ENCODE peak calls at places on chromosomes 2 and 18, in four cellular contexts. L is SK-N-SH, I is astrocyte, C is GM23338. U is an unnamed sample.
A peak's percentile ranks its signal among the peaks of the same experiment; 100 is the strongest.

GRCh38 chr2:163565192-163565591 is 170.6 kb downstream of the FIGN start:
- DNase-seq in L (no peak), I (no peak), C (no peak), U (no peak)

GRCh38 chr2:75547345-75548035 is 13.2 kb downstream of the EVA1A start:
- DNase-seq in L (no peak), I (peak; percentile 96), C (no peak), U (no peak)

GRCh38 chr2:227188292-227188691 is 23.9 kb downstream of the COL4A3 start:
- DNase-seq in L (no peak), I (peak; percentile 53), C (no peak), U (no peak)

GRCh38 chr2:144198116-144198515 is 321.8 kb downstream of the ZEB2 start:
- DNase-seq in L (no peak), I (peak; percentile 46), C (peak; percentile 24), U (no peak)

GRCh38 chr2:74212702-74213410 is 14.4 kb downstream of the MTHFD2 start:
- DNase-seq in L (no peak), I (no peak), C (no peak), U (no peak)

GRCh38 chr2:217797661-217798069 is 205.1 kb downstream of the TNS1 start:
- DNase-seq in L (peak; percentile 13), I (no peak), C (no peak), U (no peak)

GRCh38 chr18:65567372-65567771 is 183.4 kb upstream of the CDH7 start:
- DNase-seq in L (peak; percentile 11), I (no peak), C (peak; percentile 46), U (no peak)

GRCh38 chr18:48922801-48923730 is 27.7 kb downstream of the SMAD7 start:
- DNase-seq in L (no peak), I (peak; percentile 95), C (peak; percentile 41), U (peak; percentile 84)

GRCh38 chr18:49486617-49486958 is 446 bp downstream of the C18orf32 start:
- DNase-seq in L (no peak), I (no peak), C (no peak), U (no peak)

GRCh38 chr18:27996792-27997191 is 180.1 kb downstream of the CDH2 start:
- DNase-seq in L (no peak), I (peak; percentile 62), C (no peak), U (no peak)

GRCh38 chr2:99707592-99707991 is 217.8 kb upstream of the REV1 start:
- DNase-seq in L (no peak), I (peak; percentile 80), C (peak; percentile 50), U (no peak)

GRCh38 chr2:11201969-11202368 is 46.7 kb downstream of the SLC66A3 start:
- DNase-seq in L (no peak), I (no peak), C (no peak), U (no peak)

GRCh38 chr2:183408562-183408961 is 284.3 kb downstream of the NUP35 start:
- DNase-seq in L (no peak), I (no peak), C (peak; percentile 89), U (peak; percentile 28)
- H3K4me3 ChIP-seq in L (no peak overlapping the region), I (no peak overlapping the region), C (peak overlapping the region; percentile 12), U (no peak overlapping the region)

GRCh38 chr2:241140445-241140840 is 8.8 kb downstream of the PASK start:
- DNase-seq in L (no peak), I (no peak), C (no peak), U (no peak)
- H3K36me3 ChIP-seq in L (no peaks in the 10 kb centered on the region), I (no peaks in the 10 kb centered on the region), C (peaks cover 14% of the 10 kb centered on the region), U (peaks cover 16% of the 10 kb centered on the region)

GRCh38 chr2:148513425-148513824 is 131.1 kb upstream of the EPC2 start:
- DNase-seq in L (no peak), I (no peak), C (no peak), U (no peak)

GRCh38 chr2:148509703-148510036 is 134.9 kb upstream of the EPC2 start:
- DNase-seq in L (no peak), I (no peak), C (no peak), U (no peak)

GRCh38 chr2:148507970-148508369 is 136.6 kb upstream of the EPC2 start:
- DNase-seq in L (no peak), I (no peak), C (peak; percentile 33), U (peak; percentile 66)

GRCh38 chr2:148511883-148512282 is 132.7 kb upstream of the EPC2 start:
- DNase-seq in L (no peak), I (no peak), C (no peak), U (no peak)

GRCh38 chr2:148508878-148509702 is 135.5 kb upstream of the EPC2 start:
- DNase-seq in L (peak; percentile 77), I (peak; percentile 66), C (peak; percentile 97), U (peak; percentile 75)
- H3K4me3 ChIP-seq in L (peak overlapping the region; percentile 53), I (peak overlapping the region; percentile 35), C (no peak overlapping the region), U (no peak overlapping the region)

GRCh38 chr2:207112397-207112796 is 53.4 kb downstream of the KLF7 start:
- DNase-seq in L (no peak), I (no peak), C (no peak), U (no peak)
- H3K36me3 ChIP-seq in L (peaks cover 15% of the 10 kb centered on the region), I (peaks cover 31% of the 10 kb centered on the region), C (no peaks in the 10 kb centered on the region), U (no peaks in the 10 kb centered on the region)

GRCh38 chr2:85615413-85615728 is 615 bp upstream of the USP39 start:
- DNase-seq in L (no peak), I (no peak), C (no peak), U (no peak)
- H3K4me3 ChIP-seq in L (no peak overlapping the region), I (no peak overlapping the region), C (peak overlapping the region; percentile 82), U (no peak overlapping the region)

DNA sequence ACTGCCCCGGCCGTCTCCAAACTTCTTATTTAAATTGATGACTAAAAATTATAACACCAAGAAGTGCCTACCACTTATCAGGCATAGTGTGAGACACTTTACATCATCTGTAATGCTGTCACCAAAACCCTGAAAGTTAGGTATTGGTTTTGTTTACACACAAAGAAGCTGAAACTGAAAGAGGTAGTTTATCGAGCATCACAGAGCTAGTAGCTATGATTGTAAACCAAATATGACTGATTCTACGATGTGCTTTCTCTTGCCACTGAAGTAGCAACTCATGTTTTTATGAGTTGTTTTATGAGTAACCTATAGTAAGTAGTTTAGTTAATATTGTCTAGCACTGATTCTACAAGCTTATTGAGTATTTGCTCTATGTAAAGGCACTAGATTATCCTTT is 31.5 kb downstream of the DYNC1I2 start:
- DNase-seq in L (no peak), I (no peak), C (no peak), U (no peak)
- H3K36me3 ChIP-seq in L (peaks cover 56% of the 10 kb centered on the region), I (peaks cover 17% of the 10 kb centered on the region), C (no peaks in the 10 kb centered on the region), U (no peaks in the 10 kb centered on the region)

GRCh38 chr2:61970807-61971556 is 65.5 kb downstream of the COMMD1 start:
- DNase-seq in L (no peak), I (no peak), C (peak; percentile 63), U (no peak)
- H3K4me3 ChIP-seq in L (no peak overlapping the region), I (no peak overlapping the region), C (peak overlapping the region; percentile 21), U (peak overlapping the region; percentile 19)

GRCh38 chr2:161178756-161179155 is 18.5 kb downstream of the TANK start:
- DNase-seq in L (no peak), I (no peak), C (peak; percentile 11), U (no peak)
- H3K36me3 ChIP-seq in L (peaks cover 49% of the 10 kb centered on the region), I (peaks cover 21% of the 10 kb centered on the region), C (peaks cover 20% of the 10 kb centered on the region), U (no peaks in the 10 kb centered on the region)

GRCh38 chr18:58536534-58537271 is 92.2 kb downstream of the ALPK2 start:
- DNase-seq in L (no peak), I (no peak), C (no peak), U (no peak)
- H3K4me3 ChIP-seq in L (no peak overlapping the region), I (no peak overlapping the region), C (no peak overlapping the region), U (no peak overlapping the region)

GRCh38 chr2:236052926-236053846 is 115.0 kb downstream of the GBX2 start:
- DNase-seq in L (no peak), I (no peak), C (peak; percentile 84), U (peak; percentile 85)

GRCh38 chr2:236054125-236054524 is 114.1 kb downstream of the GBX2 start:
- DNase-seq in L (peak; percentile 53), I (no peak), C (no peak), U (no peak)

GRCh38 chr2:236055471-236055870 is 112.7 kb downstream of the GBX2 start:
- DNase-seq in L (peak; percentile 43), I (no peak), C (no peak), U (no peak)

GRCh38 chr2:236052206-236052605 is 116.0 kb downstream of the GBX2 start:
- DNase-seq in L (no peak), I (no peak), C (no peak), U (no peak)

GRCh38 chr2:236054661-236055060 is 113.5 kb downstream of the GBX2 start:
- DNase-seq in L (peak; percentile 78), I (no peak), C (no peak), U (peak; percentile 64)
- H3K36me3 ChIP-seq in L (no peaks in the 10 kb centered on the region), I (no peaks in the 10 kb centered on the region), C (no peaks in the 10 kb centered on the region), U (no peaks in the 10 kb centered on the region)